ENCODE peak calls at places on chromosomes 12 and 14, in six cellular contexts. One of them, this sample, is unnamed. For H3K4me1, the result is how much of the 10 kb centered on the place peaks cover.

GRCh38 chr14:61619494-61619893 is 75.8 kb upstream of the HIF1A start:
- DNase-seq in tibial nerve: no peak
- DNase-seq in PC-3: no peak
- DNase-seq in IMR-90: no peak
- DNase-seq in DND-41: no peak
- DNase-seq in tibial artery: no peak
- DNase-seq in this sample: no peak

GRCh38 chr12:8033153-8034044 is 883 bp downstream of the FOXJ2 start:
- DNase-seq in tibial nerve: peak
- DNase-seq in PC-3: peak
- DNase-seq in IMR-90: peak
- DNase-seq in DND-41: peak
- DNase-seq in tibial artery: peak
- DNase-seq in this sample: peak

GRCh38 chr12:12719496-12719895 is 2.3 kb downstream of the CDKN1B start:
- DNase-seq in tibial nerve: no peak
- DNase-seq in PC-3: peak
- DNase-seq in IMR-90: no peak
- DNase-seq in DND-41: no peak
- DNase-seq in tibial artery: no peak
- DNase-seq in this sample: no peak

GRCh38 chr14:50272498-50272897 is 39.5 kb downstream of the L2HGDH start:
- DNase-seq in tibial nerve: no peak
- DNase-seq in PC-3: peak
- DNase-seq in IMR-90: no peak
- DNase-seq in DND-41: no peak
- DNase-seq in tibial artery: no peak
- DNase-seq in this sample: no peak

GRCh38 chr12:76259660-76260389 is 88.4 kb downstream of the BBS10 start:
- DNase-seq in tibial nerve: no peak
- DNase-seq in PC-3: peak
- DNase-seq in IMR-90: peak
- DNase-seq in DND-41: no peak
- DNase-seq in tibial artery: no peak
- DNase-seq in this sample: no peak

GRCh38 chr12:132475304-132476037 is 14.5 kb upstream of the FBRSL1 start:
- DNase-seq in tibial nerve: no peak
- DNase-seq in PC-3: no peak
- DNase-seq in IMR-90: no peak
- DNase-seq in DND-41: no peak
- DNase-seq in tibial artery: no peak
- DNase-seq in this sample: no peak

GRCh38 chr12:22014041-22014782 is 31.8 kb upstream of the CMAS start:
- DNase-seq in tibial nerve: no peak
- DNase-seq in PC-3: no peak
- DNase-seq in IMR-90: no peak
- DNase-seq in DND-41: no peak
- DNase-seq in tibial artery: no peak
- DNase-seq in this sample: no peak

GRCh38 chr14:104774453-104775072 is 21.0 kb downstream of the AKT1 start:
- DNase-seq in tibial nerve: no peak
- DNase-seq in PC-3: no peak
- DNase-seq in IMR-90: no peak
- DNase-seq in DND-41: no peak
- DNase-seq in tibial artery: no peak
- DNase-seq in this sample: no peak

GRCh38 chr14:34222867-34223266 is 239.2 kb downstream of the SPTSSA start:
- DNase-seq in tibial nerve: no peak
- DNase-seq in PC-3: no peak
- DNase-seq in IMR-90: no peak
- DNase-seq in DND-41: no peak
- DNase-seq in tibial artery: no peak
- DNase-seq in this sample: no peak

GRCh38 chr14:101810897-101811620 is 49.5 kb downstream of the PPP2R5C start:
- DNase-seq in tibial nerve: no peak
- DNase-seq in PC-3: peak
- DNase-seq in IMR-90: peak
- DNase-seq in DND-41: no peak
- DNase-seq in tibial artery: no peak
- DNase-seq in this sample: no peak

GRCh38 chr12:45122776-45123380 is 72.0 kb upstream of the DBX2 start:
- DNase-seq in tibial nerve: no peak
- DNase-seq in PC-3: peak
- DNase-seq in IMR-90: peak
- DNase-seq in DND-41: no peak
- DNase-seq in tibial artery: no peak
- DNase-seq in this sample: no peak

GRCh38 chr14:54606631-54607133 is 39.8 kb downstream of the SAMD4A start:
- DNase-seq in tibial nerve: no peak
- DNase-seq in PC-3: peak
- DNase-seq in IMR-90: peak
- DNase-seq in DND-41: no peak
- DNase-seq in tibial artery: peak
- DNase-seq in this sample: no peak

GRCh38 chr12:84117190-84117589 is 795.4 kb downstream of the SLC6A15 start:
- DNase-seq in tibial nerve: no peak
- DNase-seq in PC-3: peak
- DNase-seq in IMR-90: no peak
- DNase-seq in DND-41: no peak
- DNase-seq in tibial artery: no peak
- DNase-seq in this sample: no peak

GRCh38 chr12:123533672-123534643 is at the start of gene RILPL1:
- DNase-seq in tibial nerve: no peak
- DNase-seq in PC-3: peak
- DNase-seq in IMR-90: peak
- DNase-seq in DND-41: peak
- DNase-seq in tibial artery: peak
- DNase-seq in this sample: peak

GRCh38 chr12:43105426-43105981 is 446.5 kb downstream of the ADAMTS20 start:
- DNase-seq in tibial nerve: no peak
- DNase-seq in PC-3: no peak
- DNase-seq in IMR-90: no peak
- DNase-seq in DND-41: no peak
- DNase-seq in tibial artery: no peak
- DNase-seq in this sample: no peak

GRCh38 chr12:77575376-77575775 is 255.3 kb upstream of the NAV3 start:
- DNase-seq in tibial nerve: no peak
- DNase-seq in PC-3: no peak
- DNase-seq in IMR-90: no peak
- DNase-seq in DND-41: no peak
- DNase-seq in tibial artery: no peak
- DNase-seq in this sample: no peak

GRCh38 chr12:93772003-93772402 is 94.8 kb downstream of the CRADD start:
- DNase-seq in tibial nerve: no peak
- DNase-seq in PC-3: no peak
- DNase-seq in IMR-90: no peak
- DNase-seq in DND-41: no peak
- DNase-seq in tibial artery: no peak
- DNase-seq in this sample: no peak

GRCh38 chr14:34461334-34462131 is 507 bp downstream of the SPTSSA start:
- DNase-seq in tibial nerve: peak
- DNase-seq in PC-3: peak
- DNase-seq in IMR-90: peak
- DNase-seq in DND-41: peak
- DNase-seq in tibial artery: peak
- DNase-seq in this sample: peak

GRCh38 chr12:15155271-15155670 is 65.9 kb downstream of the RERG start:
- DNase-seq in tibial nerve: no peak
- DNase-seq in PC-3: no peak
- DNase-seq in IMR-90: no peak
- DNase-seq in DND-41: no peak
- DNase-seq in tibial artery: no peak
- DNase-seq in this sample: no peak

DNA sequence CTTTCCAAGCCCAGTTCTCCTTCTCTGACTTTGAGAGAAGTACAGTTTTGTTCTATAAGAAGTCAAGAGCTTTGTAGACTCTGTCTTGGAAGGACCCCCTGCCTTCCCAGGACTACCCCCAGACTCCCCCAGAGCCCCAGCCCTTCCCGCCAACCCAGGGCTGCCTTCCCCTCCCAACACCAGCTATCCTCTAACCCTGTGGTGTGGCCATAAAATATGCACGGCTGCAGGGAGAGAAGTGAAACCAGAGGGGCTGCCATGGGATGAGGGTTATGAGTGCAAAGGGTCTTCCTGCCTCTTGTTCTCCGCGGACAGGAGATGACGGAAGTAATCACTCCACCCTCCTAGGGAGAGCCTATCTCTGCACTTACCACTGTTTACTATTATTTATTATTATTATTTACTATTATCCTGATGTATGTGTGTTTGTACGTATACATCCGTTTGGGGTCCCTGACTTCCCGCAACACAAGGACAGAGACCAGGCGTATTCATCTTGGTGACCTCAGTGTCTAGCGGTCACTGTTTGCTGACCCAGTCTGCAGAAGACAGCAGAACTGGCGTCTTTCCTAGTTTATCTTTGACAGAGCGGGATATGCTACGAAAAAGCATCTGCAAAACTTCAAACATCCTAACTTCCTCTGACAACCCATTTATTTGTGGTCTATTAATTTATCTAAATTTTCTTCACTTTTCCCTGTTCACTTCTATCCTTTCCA is 3.5 kb upstream of the SCNN1A start:
- DNase-seq in tibial nerve: no peak
- DNase-seq in PC-3: no peak
- DNase-seq in IMR-90: no peak
- DNase-seq in DND-41: no peak
- DNase-seq in tibial artery: peak
- DNase-seq in this sample: no peak
- H3K4me1 ChIP-seq in tibial nerve: half or more
- H3K4me1 ChIP-seq in PC-3: under half
- H3K4me1 ChIP-seq in IMR-90: under half
- H3K4me1 ChIP-seq in DND-41: under half
- H3K4me1 ChIP-seq in tibial artery: under half
- H3K4me1 ChIP-seq in this sample: half or more

GRCh38 chr12:55713721-55714120 is 2.1 kb upstream of the BLOC1S1 start:
- DNase-seq in tibial nerve: no peak
- DNase-seq in PC-3: peak
- DNase-seq in IMR-90: peak
- DNase-seq in DND-41: no peak
- DNase-seq in tibial artery: no peak
- DNase-seq in this sample: no peak
- H3K4me1 ChIP-seq in tibial nerve: half or more
- H3K4me1 ChIP-seq in PC-3: under half
- H3K4me1 ChIP-seq in IMR-90: under half
- H3K4me1 ChIP-seq in DND-41: under half
- H3K4me1 ChIP-seq in tibial artery: under half
- H3K4me1 ChIP-seq in this sample: half or more

DNA sequence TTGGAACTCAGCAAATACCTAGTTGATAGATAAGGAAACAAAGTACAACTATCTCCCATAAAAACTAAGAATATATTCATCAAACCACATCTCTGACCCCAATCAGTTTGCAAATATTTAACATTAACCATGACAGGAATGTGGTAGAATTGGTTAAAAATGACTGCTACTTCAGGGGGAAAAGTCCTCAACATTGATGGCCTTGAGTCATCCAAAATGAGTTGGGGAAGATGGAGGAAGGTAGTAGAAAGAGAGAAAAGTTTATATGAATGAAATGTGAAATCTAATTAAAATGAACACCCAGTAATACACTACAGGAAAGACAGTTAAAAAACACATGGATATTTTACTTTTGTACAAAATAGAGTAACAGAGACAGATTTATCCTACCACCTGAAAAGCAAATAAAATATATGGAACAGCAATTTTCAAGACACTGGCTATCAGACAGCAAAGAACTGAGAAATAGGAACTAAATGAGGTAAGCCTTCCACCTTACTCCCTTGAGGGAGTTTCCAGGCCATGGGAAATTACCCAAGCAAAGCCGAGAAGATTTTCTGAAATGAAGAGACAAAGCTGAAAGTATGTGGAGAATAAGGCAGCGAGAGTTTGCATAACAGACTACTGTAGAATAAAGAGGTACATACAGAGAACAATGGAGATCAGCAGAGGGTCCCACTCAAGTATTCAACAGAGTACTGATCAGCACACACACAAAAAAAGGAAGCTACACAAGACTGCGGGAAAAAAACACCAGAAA is 49.6 kb downstream of the TC2N start:
- DNase-seq in tibial nerve: no peak
- DNase-seq in PC-3: no peak
- DNase-seq in IMR-90: no peak
- DNase-seq in DND-41: no peak
- DNase-seq in tibial artery: no peak
- DNase-seq in this sample: no peak
- H3K4me1 ChIP-seq in tibial nerve: under half
- H3K4me1 ChIP-seq in PC-3: under half
- H3K4me1 ChIP-seq in IMR-90: under half
- H3K4me1 ChIP-seq in DND-41: under half
- H3K4me1 ChIP-seq in tibial artery: under half
- H3K4me1 ChIP-seq in this sample: under half

GRCh38 chr12:121787063-121787774 is 6.3 kb downstream of the RHOF start:
- DNase-seq in tibial nerve: no peak
- DNase-seq in PC-3: peak
- DNase-seq in IMR-90: no peak
- DNase-seq in DND-41: no peak
- DNase-seq in tibial artery: no peak
- DNase-seq in this sample: no peak
- H3K4me1 ChIP-seq in tibial nerve: under half
- H3K4me1 ChIP-seq in PC-3: half or more
- H3K4me1 ChIP-seq in IMR-90: under half
- H3K4me1 ChIP-seq in DND-41: under half
- H3K4me1 ChIP-seq in tibial artery: under half
- H3K4me1 ChIP-seq in this sample: under half